ENCODE peak calls at places on chromosomes 7 and 10, in ten cellular contexts. W is A549, Y is HepG2, F is prostate gland, J is transverse colon, H is adrenal gland, D is right lobe of liver, X is erythroblast, P is esophagus muscularis mucosa, B is heart left ventricle. V is an unnamed sample.

GRCh38 chr7:22934473-22935065 is 79.4 kb downstream of the HYCC1 start:
- DNase-seq in W (no peak), Y (no peak), F (no peak), J (no peak), H (no peak), D (no peak), X (no peak), P (no peak), B (no peak), V (no peak)

GRCh38 chr7:144027974-144028373 is 20.8 kb upstream of the OR2A5 start:
- DNase-seq in W (no peak), Y (no peak), F (no peak), J (no peak), H (no peak), D (no peak), X (no peak), P (no peak), B (no peak), V (no peak)

GRCh38 chr7:18927134-18927533 is 190.3 kb downstream of the TWIST1 start:
- DNase-seq in W (no peak), Y (no peak), F (no peak), J (no peak), H (no peak), D (no peak), X (no peak), P (no peak), B (no peak), V (no peak)

GRCh38 chr7:151690597-151690996 is 170.9 kb upstream of the RHEB start:
- DNase-seq in W (no peak), Y (no peak), F (no peak), J (no peak), H (no peak), D (no peak), X (no peak), P (no peak), B (no peak), V (no peak)

GRCh38 chr7:116779921-116780320 is 82.5 kb upstream of the CAPZA2 start:
- DNase-seq in W (no peak), Y (no peak), F (no peak), J (no peak), H (no peak), D (no peak), X (no peak), P (no peak), B (no peak), V (no peak)

GRCh38 chr10:4656576-4657194 is 169.3 kb upstream of the AKR1E2 start:
- DNase-seq in W (peak), Y (peak), F (peak), J (peak), H (peak), D (no peak), X (peak), P (no peak), B (peak), V (peak)

GRCh38 chr10:31123946-31124345 is 92.3 kb upstream of the ZNF438 start:
- DNase-seq in W (no peak), Y (no peak), F (no peak), J (no peak), H (no peak), D (no peak), X (no peak), P (no peak), B (no peak), V (no peak)

GRCh38 chr7:123865517-123866117 is 20.6 kb downstream of the HYAL4 start:
- DNase-seq in W (peak), Y (peak), F (peak), J (peak), H (peak), D (no peak), X (peak), P (no peak), B (peak), V (peak)

GRCh38 chr7:132422502-132423101 is 153.7 kb downstream of the PLXNA4 start:
- DNase-seq in W (no peak), Y (no peak), F (no peak), J (no peak), H (no peak), D (no peak), X (no peak), P (no peak), B (no peak), V (no peak)

GRCh38 chr10:110010076-110011069 is 2.6 kb downstream of the ADD3 start:
- DNase-seq in W (no peak), Y (peak), F (no peak), J (no peak), H (no peak), D (no peak), X (peak), P (no peak), B (no peak), V (no peak)
- TF ChIP-seq POLR2A in W (no peak), Y (no peak), F (no peak), J (no peak), H (no peak), D (no peak), X (no peak), P (no peak), B (no peak), V (no peak)

DNA sequence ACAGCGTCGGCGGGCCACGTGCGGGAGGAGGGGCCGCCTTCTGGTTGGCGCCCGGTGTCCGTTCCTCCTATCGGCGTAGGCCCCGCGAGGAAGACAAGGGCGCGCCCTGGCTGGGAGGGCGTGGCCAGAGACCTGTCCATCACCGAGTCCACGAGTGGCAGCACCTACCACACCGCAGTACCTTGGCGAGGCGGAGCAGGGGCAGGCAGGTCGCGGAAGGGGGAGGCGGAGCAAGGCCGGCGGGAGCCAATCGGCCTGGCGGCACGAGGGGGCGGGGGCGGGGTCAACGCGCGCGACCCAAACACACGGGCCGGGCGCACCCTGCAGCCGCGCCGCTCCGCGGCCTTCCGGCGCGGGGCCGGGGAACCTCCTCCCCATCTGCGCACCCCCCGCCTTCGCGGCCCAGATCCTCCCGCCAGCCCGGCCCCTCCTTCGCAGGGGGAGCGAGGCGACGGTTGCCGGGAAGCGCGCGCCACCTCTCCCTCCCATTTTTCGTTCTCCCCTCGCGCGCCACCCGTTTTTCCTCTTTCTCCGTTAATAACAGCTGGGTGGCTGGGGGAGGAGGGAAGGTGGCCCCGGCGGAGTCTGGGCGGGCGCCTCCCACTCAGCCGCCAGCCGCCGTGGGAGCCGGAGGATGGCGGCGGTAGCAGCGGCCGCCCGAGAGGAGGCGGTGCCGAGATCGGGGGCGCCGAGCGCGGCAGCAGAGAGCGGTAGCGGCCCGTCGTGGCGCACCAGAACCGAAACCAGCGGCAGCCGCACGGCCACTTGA is at the start of gene ZNRF2:
- DNase-seq in W (peak), Y (peak), F (peak), J (peak), H (peak), D (peak), X (peak), P (peak), B (peak), V (peak)
- TF ChIP-seq POLR2A in W (peak), Y (peak), F (peak), J (peak), H (peak), D (peak), X (peak), P (peak), B (no peak), V (no peak)

GRCh38 chr7:924541-925231 is 29.8 kb downstream of the ADAP1 start:
- DNase-seq in W (no peak), Y (no peak), F (no peak), J (peak), H (peak), D (peak), X (no peak), P (no peak), B (peak), V (peak)

GRCh38 chr7:925601-926000 is 28.9 kb downstream of the ADAP1 start:
- DNase-seq in W (no peak), Y (no peak), F (no peak), J (peak), H (no peak), D (peak), X (no peak), P (no peak), B (peak), V (peak)

GRCh38 chr7:921581-922333 is 32.7 kb downstream of the ADAP1 start:
- DNase-seq in W (no peak), Y (no peak), F (no peak), J (peak), H (peak), D (peak), X (no peak), P (no peak), B (peak), V (peak)

GRCh38 chr7:922334-923107 is 32.0 kb downstream of the ADAP1 start:
- DNase-seq in W (no peak), Y (no peak), F (no peak), J (peak), H (peak), D (peak), X (no peak), P (no peak), B (peak), V (peak)

GRCh38 chr7:923108-924041 is 31.1 kb downstream of the ADAP1 start:
- DNase-seq in W (no peak), Y (no peak), F (no peak), J (peak), H (peak), D (peak), X (peak), P (peak), B (peak), V (peak)
- TF ChIP-seq POLR2A in W (no peak), Y (no peak), F (no peak), J (peak), H (no peak), D (no peak), X (peak), P (no peak), B (no peak), V (no peak)

DNA sequence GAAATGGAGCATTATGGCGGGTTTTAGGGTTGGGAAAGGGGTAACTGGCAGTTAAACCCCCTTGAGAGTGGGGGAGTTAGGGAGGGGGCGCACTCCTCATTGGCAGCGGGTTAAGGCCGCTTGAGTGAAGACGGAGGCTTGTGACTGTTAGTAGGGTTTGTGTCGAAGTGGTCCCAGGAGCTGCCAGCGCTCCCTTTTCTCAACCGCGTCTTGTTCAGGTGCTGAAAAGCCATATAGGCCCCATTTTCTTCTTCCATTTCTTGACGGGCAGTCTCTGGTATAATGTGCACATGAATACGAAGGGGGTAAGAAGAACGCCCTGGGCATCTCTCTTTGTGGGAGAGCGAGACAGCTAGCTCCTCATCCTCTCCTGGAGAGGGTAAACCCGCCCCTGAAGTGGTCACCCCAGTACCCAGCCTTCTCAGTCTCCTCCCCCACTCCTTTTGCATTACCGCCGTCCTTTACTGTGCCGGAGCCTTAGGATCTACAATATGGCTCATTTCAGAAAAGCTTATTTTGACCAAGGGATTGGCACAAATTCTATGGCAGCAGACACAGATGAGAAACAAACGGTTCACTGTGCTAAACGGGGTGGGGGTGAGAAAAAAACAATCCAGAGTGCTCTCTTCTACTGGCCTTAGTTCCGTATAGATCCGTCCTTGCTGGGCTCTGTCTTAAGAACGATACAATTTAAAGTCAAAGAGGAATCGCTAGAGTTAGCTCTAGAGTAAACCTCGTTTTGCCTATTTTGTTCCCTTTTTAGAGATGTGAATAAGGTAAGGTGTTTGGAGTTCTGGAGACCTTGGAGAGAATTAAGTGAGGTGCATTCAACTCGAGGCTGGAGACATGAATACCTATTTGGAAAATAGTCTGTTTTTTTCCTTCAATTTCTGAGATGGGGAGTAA is 973 bp downstream of the KMT2E start:
- DNase-seq in W (peak), Y (peak), F (peak), J (peak), H (peak), D (peak), X (peak), P (no peak), B (peak), V (peak)
- TF ChIP-seq POLR2A in W (no peak), Y (no peak), F (peak), J (peak), H (no peak), D (peak), X (peak), P (peak), B (no peak), V (no peak)

DNA sequence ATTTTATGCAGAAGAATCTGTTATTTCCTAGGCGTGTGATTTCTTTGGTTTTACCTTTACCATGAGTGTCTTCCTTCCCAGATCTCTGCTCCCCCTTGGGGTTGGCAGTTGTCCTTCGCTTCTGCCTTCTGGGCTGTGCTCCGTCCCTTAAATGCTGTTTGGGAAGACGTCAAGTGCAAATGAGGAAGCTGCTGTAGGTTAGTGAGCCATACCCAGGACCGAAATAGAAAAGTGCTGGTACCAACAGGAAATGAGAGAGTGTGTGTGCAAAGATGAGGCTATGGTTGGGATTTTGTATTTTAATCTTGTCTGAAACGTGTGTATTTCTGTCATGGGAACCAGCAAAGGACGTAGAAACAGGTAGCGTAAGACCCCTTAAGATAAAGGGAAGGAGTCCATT is 299.7 kb downstream of the KLF6 start:
- DNase-seq in W (no peak), Y (no peak), F (no peak), J (no peak), H (no peak), D (no peak), X (no peak), P (no peak), B (no peak), V (no peak)
- TF ChIP-seq POLR2A in W (no peak), Y (no peak), F (no peak), J (no peak), H (no peak), D (no peak), X (no peak), P (no peak), B (no peak), V (no peak)

GRCh38 chr10:51074238-51075028 is at the start of gene PRKG1:
- DNase-seq in W (peak), Y (peak), F (peak), J (peak), H (peak), D (peak), X (no peak), P (peak), B (peak), V (peak)
- TF ChIP-seq POLR2A in W (no peak), Y (no peak), F (no peak), J (peak), H (no peak), D (no peak), X (no peak), P (no peak), B (no peak), V (no peak)

DNA sequence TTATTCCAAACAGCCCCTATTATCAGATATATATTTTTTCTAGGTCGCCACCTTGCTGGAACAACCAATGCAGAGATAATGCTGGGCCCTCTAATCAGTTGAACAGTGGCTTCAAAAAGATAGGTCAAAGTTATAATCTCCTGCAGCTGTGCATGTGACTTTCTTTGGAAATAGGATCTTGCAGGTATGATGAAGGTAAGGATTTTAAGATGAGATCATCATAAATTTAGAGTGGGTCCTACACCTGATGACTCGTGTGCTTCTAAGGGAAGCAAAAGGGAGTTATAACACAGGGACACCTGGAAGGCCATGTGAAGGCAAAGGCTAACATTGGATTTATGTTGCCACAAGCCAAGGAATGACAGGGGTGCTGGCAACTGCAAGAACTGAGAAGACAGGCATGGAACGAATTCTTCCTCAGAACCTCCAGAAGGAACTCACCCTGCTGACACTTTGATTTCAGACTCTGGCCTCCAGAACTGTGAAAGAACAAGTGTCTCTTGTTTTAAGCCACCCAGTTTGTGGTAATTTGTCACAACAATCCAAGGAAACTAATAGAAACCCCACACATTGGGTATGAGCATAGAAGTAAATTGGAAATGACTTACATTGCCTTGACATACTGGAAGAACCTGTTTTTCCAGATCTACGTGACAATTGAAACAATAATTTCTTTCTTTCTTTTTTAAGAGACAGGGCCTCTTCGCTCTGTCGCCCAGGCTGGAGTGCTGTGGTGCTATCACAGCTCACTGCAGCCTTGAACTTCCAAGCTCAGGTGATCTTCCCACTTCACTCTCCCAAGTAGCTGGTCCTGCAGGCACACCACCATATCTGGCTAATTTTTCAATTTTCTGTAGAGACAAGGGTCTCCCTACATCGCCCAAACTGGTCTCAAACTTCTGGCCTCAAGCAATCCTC is 34.3 kb downstream of the CCDC71L start:
- DNase-seq in W (no peak), Y (no peak), F (no peak), J (peak), H (no peak), D (no peak), X (no peak), P (no peak), B (no peak), V (no peak)
- TF ChIP-seq POLR2A in W (no peak), Y (no peak), F (no peak), J (peak), H (no peak), D (no peak), X (no peak), P (no peak), B (no peak), V (no peak)

GRCh38 chr7:5423272-5423843 is at the start of gene TNRC18:
- DNase-seq in W (peak), Y (no peak), F (peak), J (peak), H (peak), D (peak), X (peak), P (no peak), B (no peak), V (peak)
- TF ChIP-seq POLR2A in W (no peak), Y (no peak), F (peak), J (no peak), H (no peak), D (peak), X (peak), P (peak), B (no peak), V (no peak)

GRCh38 chr10:104301907-104302690 is 33.1 kb downstream of the GSTO2 start:
- DNase-seq in W (no peak), Y (no peak), F (no peak), J (no peak), H (no peak), D (no peak), X (no peak), P (no peak), B (no peak), V (no peak)

GRCh38 chr10:104297697-104298660 is 29.0 kb downstream of the GSTO2 start:
- DNase-seq in W (peak), Y (no peak), F (no peak), J (no peak), H (no peak), D (no peak), X (peak), P (no peak), B (no peak), V (no peak)

GRCh38 chr10:104300002-104300735 is 31.2 kb downstream of the GSTO2 start:
- DNase-seq in W (no peak), Y (no peak), F (no peak), J (no peak), H (peak), D (no peak), X (no peak), P (no peak), B (peak), V (no peak)

GRCh38 chr10:104299031-104299904 is 30.3 kb downstream of the GSTO2 start:
- DNase-seq in W (no peak), Y (no peak), F (no peak), J (no peak), H (no peak), D (no peak), X (no peak), P (no peak), B (peak), V (no peak)

GRCh38 chr10:104300736-104301292 is 31.8 kb downstream of the GSTO2 start:
- DNase-seq in W (peak), Y (no peak), F (peak), J (peak), H (peak), D (no peak), X (no peak), P (no peak), B (peak), V (peak)
- TF ChIP-seq POLR2A in W (no peak), Y (no peak), F (no peak), J (no peak), H (no peak), D (no peak), X (no peak), P (no peak), B (no peak), V (no peak)

DNA sequence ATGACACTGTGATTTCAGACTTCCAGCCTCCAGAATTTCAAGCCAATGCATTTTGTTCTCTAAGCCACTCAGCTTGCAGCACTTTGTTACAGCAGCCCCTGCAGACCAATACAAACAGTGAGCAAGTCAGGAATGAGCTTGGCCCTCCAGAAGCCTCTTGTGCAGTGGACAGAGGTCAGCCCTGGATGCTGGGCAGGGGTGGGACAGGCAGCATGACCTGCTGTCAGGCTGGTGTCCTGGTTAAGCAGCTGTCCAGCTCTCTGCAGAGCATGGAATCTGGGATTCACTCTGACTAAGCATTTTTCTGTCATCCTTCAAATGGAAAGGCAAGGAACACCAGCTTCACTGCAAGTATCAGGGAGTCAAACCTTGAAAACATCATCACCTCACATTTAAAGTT is 85.5 kb upstream of the GDF10 start:
- DNase-seq in W (no peak), Y (no peak), F (no peak), J (no peak), H (peak), D (no peak), X (no peak), P (no peak), B (no peak), V (no peak)
- TF ChIP-seq POLR2A in W (no peak), Y (no peak), F (no peak), J (no peak), H (no peak), D (no peak), X (no peak), P (no peak), B (no peak), V (no peak)